ENCODE peak calls at places on chromosomes 11 and 22, in four cellular contexts. H is A549; F is CD8-positive, alpha-beta T cell; T is gastrocnemius medialis. I is an unnamed sample.

GRCh38 chr11:95375881-95376280 is 144.9 kb upstream of the SESN3 start:
- DNase-seq in H (no peak), F (no peak), T (no peak), I (peak)

GRCh38 chr22:50485221-50486131 is 1.2 kb upstream of the MIOX start:
- DNase-seq in H (no peak), F (no peak), T (no peak), I (no peak)

GRCh38 chr11:77038029-77038824 is 4.0 kb downstream of the B3GNT6 start:
- DNase-seq in H (no peak), F (no peak), T (no peak), I (no peak)

GRCh38 chr22:45537734-45538181 is 35.1 kb downstream of the FBLN1 start:
- DNase-seq in H (no peak), F (no peak), T (no peak), I (peak)

GRCh38 chr11:35030716-35031213 is 108.2 kb upstream of the CD44 start:
- DNase-seq in H (peak), F (no peak), T (peak), I (peak)

GRCh38 chr11:76228122-76229000 is 22.1 kb upstream of the WNT11 start:
- DNase-seq in H (no peak), F (no peak), T (no peak), I (no peak)

GRCh38 chr11:77312107-77312506 is 10.6 kb upstream of the GDPD4 start:
- DNase-seq in H (no peak), F (no peak), T (no peak), I (no peak)

GRCh38 chr11:45919806-45920530 is 2.3 kb upstream of the PEX16 start:
- DNase-seq in H (no peak), F (no peak), T (no peak), I (no peak)

GRCh38 chr22:41345807-41346335 is 35.9 kb upstream of the TEF start:
- DNase-seq in H (no peak), F (no peak), T (no peak), I (no peak)

GRCh38 chr11:65440831-65441499 is 18.4 kb downstream of the NEAT1 start:
- DNase-seq in H (peak), F (no peak), T (peak), I (peak)

GRCh38 chr11:117381481-117381880 is 53.8 kb downstream of the CEP164 start:
- DNase-seq in H (no peak), F (no peak), T (no peak), I (no peak)

GRCh38 chr11:130315354-130315970 is 745 bp upstream of the ZBTB44 start:
- DNase-seq in H (no peak), F (peak), T (peak), I (no peak)

GRCh38 chr11:19903620-19904069 is 191.0 kb downstream of the NAV2 start:
- DNase-seq in H (peak), F (peak), T (peak), I (peak)

GRCh38 chr11:87398913-87399312 is 361.2 kb downstream of the TMEM135 start:
- DNase-seq in H (no peak), F (no peak), T (peak), I (no peak)

GRCh38 chr22:37314315-37315046 is 32.2 kb downstream of the CYTH4 start:
- DNase-seq in H (no peak), F (peak), T (no peak), I (no peak)

GRCh38 chr11:31810779-31811647 is at the start of gene PAX6:
- DNase-seq in H (peak), F (peak), T (no peak), I (peak)

GRCh38 chr11:12186683-12187082 is 76.3 kb downstream of the MICAL2 start:
- DNase-seq in H (no peak), F (no peak), T (no peak), I (no peak)

GRCh38 chr11:64339754-64340408 is at the start of gene CCDC88B:
- DNase-seq in H (no peak), F (peak), T (no peak), I (no peak)

GRCh38 chr11:606245-606644 is 9.5 kb downstream of the IRF7 start:
- DNase-seq in H (peak), F (no peak), T (no peak), I (no peak)

GRCh38 chr11:132674161-132674560 is 858.1 kb downstream of the OPCML start:
- DNase-seq in H (no peak), F (no peak), T (no peak), I (no peak)

GRCh38 chr11:8801121-8801520 is 109.9 kb upstream of the AKIP1 start:
- DNase-seq in H (no peak), F (no peak), T (no peak), I (no peak)

GRCh38 chr11:69129647-69130046 is 26.1 kb upstream of the SMIM38 start:
- DNase-seq in H (no peak), F (no peak), T (no peak), I (no peak)

GRCh38 chr22:35995772-35996171 is 32.9 kb downstream of the RBFOX2 start:
- DNase-seq in H (no peak), F (no peak), T (peak), I (peak)

GRCh38 chr11:71420455-71421241 is 27.5 kb downstream of the DHCR7 start:
- DNase-seq in H (peak), F (no peak), T (no peak), I (peak)

GRCh38 chr11:47004595-47005033 is 68.1 kb downstream of the CSTPP1 start:
- DNase-seq in H (peak), F (no peak), T (peak), I (peak)

GRCh38 chr11:77308838-77309237 is 7.4 kb upstream of the GDPD4 start:
- DNase-seq in H (no peak), F (no peak), T (no peak), I (no peak)

GRCh38 chr11:69646493-69647201 is 5.7 kb downstream of the CCND1 start:
- DNase-seq in H (no peak), F (no peak), T (no peak), I (no peak)

GRCh38 chr22:29216873-29217666 is 11.4 kb downstream of the EMID1 start:
- DNase-seq in H (peak), F (no peak), T (peak), I (no peak)

GRCh38 chr11:44125598-44125997 is 30.1 kb downstream of the EXT2 start:
- DNase-seq in H (no peak), F (no peak), T (no peak), I (no peak)
- H3K27ac ChIP-seq in H (no peak), F (no peak), T (no peak), I (no peak)

DNA sequence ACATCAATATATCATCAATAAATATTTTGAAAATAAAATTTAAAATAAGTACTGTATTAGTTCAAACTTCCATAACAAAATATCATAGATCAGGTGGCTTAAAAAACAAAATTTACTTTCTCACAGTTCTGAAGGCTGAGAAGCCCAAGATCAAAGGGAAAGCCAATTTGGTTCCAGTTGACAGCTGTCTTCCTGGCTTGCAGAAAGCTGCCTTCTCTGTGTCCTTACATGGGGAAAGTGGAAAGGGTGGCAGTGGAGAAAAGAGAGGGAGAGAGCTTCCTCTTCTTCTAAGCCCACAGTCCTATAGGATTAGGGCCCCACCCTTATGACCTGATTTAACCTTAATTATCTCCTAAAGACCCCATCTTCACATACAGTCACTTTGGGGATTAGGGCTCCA is 51.2 kb upstream of the MYOD1 start:
- DNase-seq in H (no peak), F (no peak), T (no peak), I (no peak)
- TF ChIP-seq CTCF in H (no peak), F (no peak), T (no peak), I (no peak)

GRCh38 chr11:73528877-73529530 is 68.9 kb downstream of the FAM168A start:
- DNase-seq in H (no peak), F (no peak), T (no peak), I (no peak)
- H3K4me3 ChIP-seq in H (no peak), F (no peak), T (peak), I (no peak)

DNA sequence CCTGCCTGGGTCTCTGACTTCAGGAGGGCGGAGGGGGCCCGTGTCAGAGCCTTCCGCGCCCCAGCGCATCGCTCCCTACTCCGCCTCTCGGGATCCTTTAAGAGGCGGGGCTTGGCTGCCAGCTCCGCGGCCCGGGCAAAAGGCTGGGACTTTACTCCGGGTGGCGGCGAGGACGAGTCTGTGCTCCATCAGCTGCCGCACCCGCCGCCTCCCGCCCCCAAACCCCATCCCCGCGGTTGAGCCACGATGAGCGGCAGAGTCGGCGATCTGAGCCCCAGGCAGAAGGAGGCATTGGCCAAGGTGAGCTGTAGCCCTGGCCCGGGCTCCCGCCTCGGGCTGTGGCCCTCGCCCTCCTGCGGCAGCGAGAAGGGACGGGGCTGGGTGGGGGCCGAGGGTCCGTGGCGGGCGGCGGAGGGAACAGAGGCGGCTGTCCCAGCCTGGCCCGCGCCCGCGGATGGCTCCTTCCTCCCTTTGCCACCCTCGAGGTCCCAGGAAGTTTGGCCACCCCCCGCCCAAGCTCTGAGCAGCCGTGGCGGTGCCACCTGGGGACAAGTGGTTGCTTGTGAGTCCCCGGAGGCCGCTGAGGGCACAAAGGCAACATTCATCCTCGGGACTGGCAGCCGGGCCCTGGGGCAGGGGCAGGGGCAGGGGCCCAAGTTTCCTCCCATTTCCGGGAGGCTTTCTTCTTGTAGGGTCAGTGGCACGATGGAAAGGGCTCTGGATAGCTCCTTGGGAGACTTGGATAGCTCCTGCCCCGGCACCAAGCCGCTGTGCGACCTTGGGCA is at the start of gene SEC14L2:
- DNase-seq in H (peak), F (peak), T (peak), I (no peak)
- H3K27ac ChIP-seq in H (peak), F (peak), T (no peak), I (peak)

DNA sequence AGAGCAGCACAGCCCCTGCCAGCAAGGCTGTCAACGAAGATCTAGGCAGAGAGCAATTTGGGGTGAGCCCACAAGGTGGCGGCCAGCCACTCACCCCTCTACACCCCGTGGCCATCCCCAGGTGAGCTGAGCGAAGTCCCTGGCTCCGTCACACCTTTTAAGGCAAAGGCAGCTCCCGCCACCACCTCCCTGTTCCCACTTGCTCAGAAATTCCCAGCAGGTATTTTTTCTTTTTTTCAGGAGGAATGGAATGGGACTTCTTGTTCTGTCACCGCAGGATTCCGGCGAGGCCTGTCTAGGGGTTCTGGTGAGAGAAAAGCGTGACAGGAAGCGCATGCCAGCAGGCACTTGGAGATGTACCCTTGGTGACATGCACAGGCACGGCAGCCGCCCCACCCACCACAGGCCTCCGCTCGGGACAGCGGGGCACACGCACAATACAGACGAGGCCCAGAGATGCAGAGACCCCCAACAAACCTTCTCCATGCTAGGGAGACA is 10.0 kb downstream of the RPL3 start:
- DNase-seq in H (no peak), F (no peak), T (no peak), I (peak)
- TF ChIP-seq CTCF in H (no peak), F (no peak), T (no peak), I (peak)

GRCh38 chr22:27063841-27064240 is 406.5 kb downstream of the MIAT start:
- DNase-seq in H (no peak), F (no peak), T (no peak), I (no peak)

GRCh38 chr22:27060188-27060587 is 402.8 kb downstream of the MIAT start:
- DNase-seq in H (no peak), F (no peak), T (no peak), I (no peak)

GRCh38 chr22:27063381-27063780 is 406.0 kb downstream of the MIAT start:
- DNase-seq in H (no peak), F (no peak), T (no peak), I (no peak)

GRCh38 chr22:27065259-27065658 is 407.9 kb downstream of the MIAT start:
- DNase-seq in H (no peak), F (no peak), T (no peak), I (no peak)

DNA sequence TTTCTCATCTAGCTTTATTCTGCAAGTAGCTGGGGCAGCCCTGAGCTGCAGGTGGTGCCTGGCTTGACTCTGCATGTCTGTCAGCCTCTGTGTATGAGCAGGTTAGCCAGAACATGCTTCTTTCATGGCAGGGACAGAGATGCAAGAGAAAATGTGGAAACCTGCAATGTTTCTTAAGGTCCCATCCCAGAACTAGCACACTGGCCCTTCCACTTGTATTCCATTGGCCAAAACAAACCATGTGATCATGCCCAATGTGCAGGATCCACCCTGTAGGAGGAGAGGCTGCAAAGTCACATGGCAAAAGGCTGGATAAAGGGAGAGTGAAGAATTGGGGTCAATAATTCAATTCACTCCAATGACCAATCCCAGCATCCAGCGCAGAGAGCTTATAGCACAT is 405.5 kb downstream of the MIAT start:
- DNase-seq in H (no peak), F (no peak), T (no peak), I (no peak)
- H3K4me3 ChIP-seq in H (no peak), F (no peak), T (no peak), I (no peak)

DNA sequence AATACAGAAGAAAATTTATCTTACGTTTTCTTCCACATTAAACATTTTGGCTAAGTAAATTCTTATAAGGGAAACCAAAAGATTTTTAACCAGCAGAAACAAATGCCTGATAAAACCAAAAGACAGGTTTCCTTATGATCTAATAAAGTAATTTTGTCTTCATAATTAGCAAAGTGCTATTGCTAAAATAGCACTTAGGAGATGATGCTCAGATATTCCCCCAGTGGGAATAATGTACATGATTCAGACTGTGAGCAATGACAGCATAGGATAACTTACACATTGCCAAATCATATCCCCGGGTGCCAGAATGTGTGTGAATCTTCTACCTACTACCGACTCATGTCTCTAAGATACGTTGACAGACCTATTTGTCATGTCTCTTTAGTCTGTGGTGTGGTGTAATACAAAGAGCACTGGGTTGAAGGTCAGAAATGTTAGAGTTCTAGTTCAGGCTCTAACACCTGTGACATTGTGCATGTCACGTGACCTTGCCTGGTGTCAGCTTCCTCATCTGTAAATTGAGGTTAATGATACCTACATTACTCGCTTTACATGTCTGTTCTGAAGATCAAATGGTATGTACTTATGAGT is 30.9 kb upstream of the PICALM start:
- DNase-seq in H (peak), F (no peak), T (no peak), I (no peak)
- H3K27ac ChIP-seq in H (no peak), F (no peak), T (no peak), I (no peak)